ENCODE peak calls at places on chromosomes 11 and 22, in seven cellular contexts. Q is NAMALWA; I is activated naive CD4-positive, alpha-beta T cell treated with Interleukin-2 at 50 U/mL for 16 hours; M is mammary epithelial cell; E is stimulated activated naive CD4-positive, alpha-beta T cell; L is AML-193; X is NCI-H1105. N is an unnamed sample.

GRCh38 chr22:49016909-49017768 is 810.5 kb downstream of the BRD1 start:
- DNase-seq in E (no peak), L (no peak), M (no peak), Q (no peak), I (no peak), X (no peak), N (peak; percentile 76)

GRCh38 chr11:74650498-74650897 is 58.1 kb downstream of the POLD3 start:
- DNase-seq in X (no peak), Q (no peak), E (no peak), I (no peak), M (no peak), L (no peak), N (no peak)

GRCh38 chr11:13120691-13121090 is 111.6 kb downstream of the RASSF10 start:
- DNase-seq in L (no peak), E (no peak), X (no peak), Q (no peak), I (no peak), M (peak; percentile 90), N (no peak)

GRCh38 chr22:38069372-38070249 is 12.4 kb downstream of the PICK1 start:
- DNase-seq in Q (peak; percentile 76), M (no peak), I (no peak), X (no peak), E (no peak), L (no peak), N (no peak)

GRCh38 chr11:131246589-131247164 is 123.7 kb upstream of the NTM start:
- DNase-seq in X (no peak), M (no peak), L (peak; percentile 0), E (no peak), I (no peak), Q (peak; percentile 25), N (peak; percentile 24)

GRCh38 chr11:15941206-15941770 is 415.1 kb downstream of the SOX6 start:
- DNase-seq in I (no peak), X (no peak), L (no peak), M (no peak), Q (peak; percentile 30), E (no peak), N (no peak)

GRCh38 chr11:67493548-67494370 is 10.9 kb downstream of the AIP start:
- DNase-seq in I (no peak), Q (no peak), E (no peak), M (no peak), L (no peak), X (no peak), N (no peak)

GRCh38 chr22:28112548-28113043 is 193.5 kb upstream of the PITPNB start:
- DNase-seq in E (no peak), X (no peak), L (peak; percentile 17), I (no peak), Q (peak; percentile 64), M (no peak), N (no peak)

GRCh38 chr11:115550291-115551059 is 46.3 kb upstream of the CADM1 start:
- DNase-seq in E (no peak), L (no peak), M (no peak), Q (no peak), I (no peak), X (no peak), N (no peak)

GRCh38 chr11:27401760-27402316 is 38.8 kb upstream of the CCDC34 start:
- DNase-seq in M (no peak), X (no peak), Q (no peak), I (no peak), L (no peak), E (no peak), N (no peak)

GRCh38 chr11:112977620-112978212 is 16.5 kb downstream of the NCAM1 start:
- DNase-seq in I (no peak), E (no peak), X (no peak), L (peak; percentile 96), M (peak; percentile 48), Q (no peak), N (no peak)

GRCh38 chr11:102495161-102496042 is 35.1 kb downstream of the MMP7 start:
- DNase-seq in Q (peak; percentile 89), M (peak; percentile 70), X (peak; percentile 44), I (peak; percentile 11), L (peak; percentile 73), E (peak; percentile 75), N (peak; percentile 47)

GRCh38 chr22:40019100-40019499 is 24.3 kb downstream of the FAM83F start:
- DNase-seq in M (peak; percentile 75), I (no peak), Q (no peak), E (no peak), X (no peak), L (no peak), N (no peak)

GRCh38 chr11:117600976-117601708 is 195.9 kb downstream of the DSCAML1 start:
- DNase-seq in M (no peak), Q (no peak), L (no peak), E (no peak), X (peak; percentile 22), I (no peak), N (no peak)

GRCh38 chr11:113376156-113376555 is 11.4 kb upstream of the ANKK1 start:
- DNase-seq in E (no peak), X (no peak), Q (peak; percentile 45), L (peak; percentile 4), I (no peak), M (no peak), N (no peak)

GRCh38 chr11:121722431-121723256 is 269.9 kb upstream of the SORL1-AS1 start:
- DNase-seq in I (no peak), M (peak; percentile 22), Q (no peak), X (peak; percentile 83), E (no peak), L (no peak), N (peak; percentile 55)

GRCh38 chr11:59773082-59773438 is 17.9 kb downstream of the STX3 start:
- DNase-seq in Q (no peak), E (no peak), X (no peak), I (no peak), M (no peak), L (no peak), N (no peak)

GRCh38 chr11:16685914-16686313 is 52.5 kb upstream of the C11orf58 start:
- DNase-seq in E (no peak), M (no peak), L (no peak), X (no peak), I (no peak), Q (no peak), N (no peak)

GRCh38 chr22:28141614-28142013 is 222.6 kb upstream of the PITPNB start:
- DNase-seq in E (no peak), I (no peak), X (no peak), M (peak; percentile 66), L (no peak), Q (no peak), N (no peak)

GRCh38 chr11:73272680-73273038 is 521 bp downstream of the P2RY6 start:
- DNase-seq in M (no peak), L (no peak), E (no peak), I (no peak), Q (no peak), X (no peak), N (no peak)

GRCh38 chr11:61814242-61814957 is 2.4 kb downstream of the FADS1 start:
- DNase-seq in Q (peak; percentile 23), I (no peak), E (no peak), L (no peak), M (peak; percentile 17), X (no peak), N (peak; percentile 67)

GRCh38 chr11:99822846-99823565 is 802.3 kb downstream of the CNTN5 start:
- DNase-seq in L (no peak), X (no peak), I (no peak), M (no peak), Q (no peak), E (no peak), N (no peak)

GRCh38 chr11:43503417-43503816 is 144.7 kb downstream of the TTC17 start:
- DNase-seq in E (no peak), I (no peak), Q (peak; percentile 29), L (no peak), M (no peak), X (no peak), N (no peak)

GRCh38 chr22:19352766-19353165 is 61.2 kb upstream of the CLTCL1 start:
- DNase-seq in M (no peak), E (no peak), X (no peak), I (no peak), Q (no peak), L (no peak), N (no peak)

GRCh38 chr22:42401562-42402334 is 30.5 kb downstream of the NFAM1 start:
- DNase-seq in M (peak; percentile 19), X (no peak), Q (no peak), L (no peak), E (no peak), I (no peak), N (no peak)

GRCh38 chr11:38718049-38718448 is 2120.0 kb upstream of the RAG2 start:
- DNase-seq in E (no peak), Q (no peak), M (no peak), I (no peak), L (no peak), X (no peak), N (no peak)

GRCh38 chr11:2927851-2928604 is 1.2 kb downstream of the PHLDA2 start:
- DNase-seq in M (peak; percentile 48), E (peak; percentile 13), X (no peak), L (no peak), Q (no peak), I (no peak), N (no peak)

GRCh38 chr11:13268791-13269190 is 8.8 kb upstream of the BMAL1 start:
- DNase-seq in L (no peak), I (no peak), X (peak; percentile 54), M (peak; percentile 91), Q (no peak), E (no peak), N (no peak)

GRCh38 chr11:94938399-94939055 is 34.8 kb downstream of the CWC15 start:
- DNase-seq in E (no peak), Q (no peak), I (no peak), L (no peak), X (no peak), M (no peak), N (no peak)

GRCh38 chr22:23608583-23608982 is 23.5 kb downstream of the DRICH1 start:
- DNase-seq in Q (no peak), X (no peak), L (no peak), I (no peak), M (no peak), E (no peak), N (no peak)

GRCh38 chr11:104324276-104324675 is 160.3 kb upstream of the PDGFD start:
- DNase-seq in L (no peak), E (no peak), Q (no peak), X (no peak), M (peak; percentile 35), I (no peak), N (no peak)

GRCh38 chr11:58577441-58578135 is 1.3 kb upstream of the ZFP91 start:
- DNase-seq in I (peak; percentile 84), E (peak; percentile 77), Q (peak; percentile 92), L (peak; percentile 85), X (peak; percentile 53), M (peak; percentile 86), N (peak; percentile 33)

GRCh38 chr11:17013548-17014320 is 480 bp downstream of the PLEKHA7 start:
- DNase-seq in E (peak; percentile 5), Q (peak; percentile 17), L (no peak), M (no peak), I (peak; percentile 41), X (peak; percentile 31), N (peak; percentile 27)